ENCODE peak calls at places on chromosomes 3 and 15, in six cellular contexts. F, O, U, K, Y and E are unnamed samples.

GRCh38 chr3:11944052-11944673 is 60.0 kb upstream of the SYN2 start:
- DNase-seq in F (no peak), O (peak; percentile 14), U (no peak), K (peak; percentile 32), Y (no peak), E (peak; percentile 37)

GRCh38 chr3:65548848-65549625 is 489.7 kb downstream of the MAGI1 start:
- DNase-seq in F (peak; percentile 48), O (peak; percentile 10), U (no peak), K (no peak), Y (peak; percentile 50), E (peak; percentile 20)

GRCh38 chr3:28067014-28067413 is 174.4 kb upstream of the CMC1 start:
- DNase-seq in F (no peak), O (no peak), U (no peak), K (no peak), Y (no peak), E (no peak)

GRCh38 chr3:193614430-193614829 is 21.4 kb downstream of the OPA1 start:
- DNase-seq in F (no peak), O (no peak), U (no peak), K (peak; percentile 9), Y (no peak), E (no peak)

GRCh38 chr3:23888617-23889228 is 28.1 kb downstream of the NKIRAS1 start:
- DNase-seq in F (no peak), O (peak; percentile 74), U (no peak), K (peak; percentile 76), Y (no peak), E (no peak)

GRCh38 chr3:53938645-53939044 is 47.0 kb upstream of the SELENOK start:
- DNase-seq in F (no peak), O (peak; percentile 56), U (peak; percentile 56), K (peak; percentile 75), Y (no peak), E (peak; percentile 33)

GRCh38 chr15:80183291-80183690 is 30.5 kb downstream of the FAH start:
- DNase-seq in F (no peak), O (no peak), U (no peak), K (no peak), Y (no peak), E (no peak)

GRCh38 chr3:38114875-38115644 is 21.9 kb downstream of the ACAA1 start:
- DNase-seq in F (no peak), O (no peak), U (no peak), K (no peak), Y (peak; percentile 18), E (peak; percentile 19)

GRCh38 chr3:171991166-171991565 is 48.2 kb upstream of the FNDC3B start:
- DNase-seq in F (no peak), O (no peak), U (no peak), K (no peak), Y (no peak), E (no peak)

GRCh38 chr3:189981668-189982067 is 139.0 kb downstream of the P3H2 start:
- DNase-seq in F (no peak), O (peak; percentile 94), U (no peak), K (peak; percentile 83), Y (no peak), E (peak; percentile 86)

GRCh38 chr3:55540579-55540978 is 53.5 kb upstream of the WNT5A start:
- DNase-seq in F (no peak), O (no peak), U (no peak), K (no peak), Y (no peak), E (no peak)
- TF ChIP-seq CTCF in F (no peak), O (no peak), U (no peak), K (no peak), Y (no peak), E (no peak)

GRCh38 chr15:53589526-53590057 is 169.9 kb downstream of the WDR72 start:
- DNase-seq in F (no peak), O (no peak), U (no peak), K (no peak), Y (no peak), E (no peak)

GRCh38 chr15:53581513-53581912 is 177.9 kb downstream of the WDR72 start:
- DNase-seq in F (no peak), O (no peak), U (no peak), K (no peak), Y (no peak), E (no peak)

GRCh38 chr15:53591041-53591440 is 168.4 kb downstream of the WDR72 start:
- DNase-seq in F (no peak), O (no peak), U (no peak), K (no peak), Y (no peak), E (no peak)

GRCh38 chr15:53588773-53589172 is 170.7 kb downstream of the WDR72 start:
- DNase-seq in F (no peak), O (peak; percentile 49), U (no peak), K (peak; percentile 18), Y (no peak), E (no peak)

GRCh38 chr15:53586815-53587214 is 172.6 kb downstream of the WDR72 start:
- DNase-seq in F (no peak), O (peak; percentile 3), U (peak; percentile 1), K (peak; percentile 3), Y (peak; percentile 73), E (peak; percentile 25)
- TF ChIP-seq CTCF in F (peak; percentile 32), O (no peak), U (peak; percentile 36), K (no peak), Y (peak; percentile 45), E (no peak)

GRCh38 chr3:43926073-43926472 is 235.3 kb downstream of the ABHD5 start:
- DNase-seq in F (no peak), O (no peak), U (no peak), K (no peak), Y (no peak), E (no peak)
- TF ChIP-seq CTCF in F (no peak), O (peak; percentile 8), U (no peak), K (no peak), Y (no peak), E (no peak)

DNA sequence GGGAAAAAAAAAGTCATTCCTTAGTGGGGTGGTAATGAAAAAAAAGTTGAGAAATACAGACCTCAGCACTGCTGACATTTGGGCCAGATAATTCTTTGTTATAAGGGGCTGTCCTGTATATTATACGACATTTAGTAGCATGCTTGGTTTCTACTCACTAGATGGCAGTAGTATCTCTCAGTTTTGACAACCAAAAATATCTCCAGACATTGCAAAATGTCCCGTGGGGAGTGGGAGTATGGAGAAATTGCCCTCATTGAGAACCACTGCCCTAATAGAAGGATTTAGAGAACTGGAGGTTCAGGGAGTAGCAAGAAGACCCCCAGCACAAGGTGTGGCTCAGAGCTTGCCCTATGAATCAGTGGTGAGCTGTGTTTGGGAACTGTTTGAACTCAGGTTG is 28.6 kb upstream of the TEX264 start:
- DNase-seq in F (no peak), O (peak; percentile 21), U (no peak), K (peak; percentile 45), Y (no peak), E (no peak)
- TF ChIP-seq CTCF in F (peak; percentile 25), O (no peak), U (no peak), K (peak; percentile 49), Y (no peak), E (peak; percentile 34)

GRCh38 chr15:69045810-69046209 is 31.3 kb downstream of the NOX5 start:
- DNase-seq in F (no peak), O (peak; percentile 30), U (no peak), K (peak; percentile 58), Y (no peak), E (no peak)
- TF ChIP-seq CTCF in F (no peak), O (peak; percentile 17), U (no peak), K (peak; percentile 35), Y (no peak), E (no peak)

GRCh38 chr3:122458992-122459391 is 43.1 kb upstream of the WDR5B start:
- DNase-seq in F (no peak), O (peak; percentile 76), U (no peak), K (peak; percentile 77), Y (no peak), E (no peak)
- TF ChIP-seq CTCF in F (peak; percentile 47), O (peak; percentile 33), U (peak; percentile 33), K (peak; percentile 51), Y (no peak), E (peak; percentile 55)

GRCh38 chr3:14216257-14217048 is 37.8 kb downstream of the LSM3 start:
- DNase-seq in F (peak; percentile 75), O (peak; percentile 76), U (no peak), K (peak; percentile 86), Y (no peak), E (no peak)
- TF ChIP-seq CTCF in F (no peak), O (no peak), U (no peak), K (peak; percentile 63), Y (no peak), E (peak; percentile 27)

GRCh38 chr15:93052090-93052892 is 36.7 kb downstream of the RGMA start:
- DNase-seq in F (no peak), O (no peak), U (no peak), K (no peak), Y (peak; percentile 24), E (no peak)
- TF ChIP-seq CTCF in F (no peak), O (no peak), U (peak; percentile 15), K (peak; percentile 7), Y (no peak), E (no peak)